ENCODE peak calls at places on chromosomes 6 and 20, in four cellular contexts. D is BJ, C is adrenal gland, L is body of pancreas. T is an unnamed sample.

GRCh38 chr6:140105857-140106256 is 731.4 kb upstream of the CITED2 start:
- DNase-seq in D (no peak), L (peak; percentile 13), C (no peak), T (no peak)

GRCh38 chr6:47413752-47414516 is 63.7 kb upstream of the CD2AP start:
- DNase-seq in C (peak; percentile 32), D (peak; percentile 16), L (peak; percentile 43), T (peak; percentile 62)

GRCh38 chr6:130524552-130524951 is 158.7 kb downstream of the TMEM200A start:
- DNase-seq in D (no peak), C (no peak), L (no peak), T (no peak)

GRCh38 chr6:155311583-155311982 is 2.7 kb downstream of the TFB1M start:
- DNase-seq in C (no peak), D (no peak), L (no peak), T (no peak)

GRCh38 chr6:1316482-1317220 is 4.8 kb downstream of the FOXQ1 start:
- DNase-seq in D (no peak), C (peak; percentile 17), L (peak; percentile 27), T (no peak)

GRCh38 chr6:52243282-52243893 is 912 bp downstream of the IL17F start:
- DNase-seq in D (no peak), L (no peak), C (no peak), T (no peak)

GRCh38 chr6:5361371-5361770 is 100.1 kb downstream of the FARS2 start:
- DNase-seq in D (no peak), L (no peak), C (no peak), T (no peak)

GRCh38 chr6:16585805-16586204 is 175.5 kb downstream of the ATXN1 start:
- DNase-seq in D (no peak), C (no peak), L (no peak), T (no peak)

GRCh38 chr6:69937402-69938131 is 71.2 kb downstream of the COL19A1 start:
- DNase-seq in C (no peak), L (no peak), D (no peak), T (no peak)

GRCh38 chr6:156425374-156425773 is 351.8 kb upstream of the ARID1B start:
- DNase-seq in L (no peak), D (peak; percentile 89), C (no peak), T (no peak)

GRCh38 chr6:41428995-41429417 is 93.6 kb downstream of the NCR2 start:
- DNase-seq in D (peak; percentile 22), L (no peak), C (peak; percentile 19), T (no peak)

DNA sequence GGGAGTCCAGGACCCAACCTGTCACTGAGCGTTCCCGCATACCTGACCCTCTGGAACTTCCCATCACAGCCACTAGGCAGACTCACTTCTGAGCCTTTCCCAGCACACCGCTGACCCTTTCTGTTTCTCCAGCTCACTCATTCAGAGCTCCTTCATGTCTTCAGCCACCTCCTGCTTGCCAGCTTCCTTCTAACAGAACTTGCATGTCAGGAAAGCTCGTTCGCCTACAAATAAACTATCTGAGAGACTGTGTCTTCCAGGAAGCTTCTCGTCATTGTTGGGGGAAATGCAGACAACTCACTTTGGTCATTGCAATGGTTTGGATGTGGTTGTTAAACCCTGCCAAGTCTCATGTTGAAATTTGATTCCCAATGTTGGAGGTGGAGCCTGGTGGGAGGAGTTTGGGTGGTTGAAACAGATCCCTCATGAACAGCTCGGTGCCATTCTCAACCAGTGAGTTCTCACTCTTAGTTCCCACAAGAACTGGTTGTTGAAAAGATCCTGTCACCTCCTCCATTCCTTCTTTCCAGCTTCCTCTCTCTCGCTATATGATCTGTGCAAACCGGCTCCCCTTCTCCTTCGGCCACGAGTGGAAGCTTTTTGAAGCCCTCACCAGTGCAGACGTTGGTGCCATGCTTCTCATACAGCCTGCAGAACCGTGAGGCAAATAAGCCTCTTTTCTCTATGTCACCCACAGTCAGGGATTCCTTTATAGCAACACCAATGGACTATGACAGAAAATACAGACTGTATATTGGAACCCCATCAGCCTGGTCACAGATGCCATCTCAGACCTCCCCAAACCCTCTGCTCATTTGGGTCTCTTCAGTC is 1.4 kb upstream of the MUC21 start:
- DNase-seq in D (peak; percentile 38), L (peak; percentile 58), C (peak; percentile 23), T (no peak)
- TF ChIP-seq CTCF in D (peak; percentile 54), L (no peak), C (no peak), T (peak; percentile 11)

GRCh38 chr6:91653954-91654843 is 1067.3 kb upstream of the MAP3K7 start:
- DNase-seq in D (no peak), L (no peak), C (no peak), T (no peak)
- H3K4me3 ChIP-seq in D (no peak overlapping the region), L (no peak overlapping the region), C (no peak overlapping the region), T (no peak overlapping the region)

DNA sequence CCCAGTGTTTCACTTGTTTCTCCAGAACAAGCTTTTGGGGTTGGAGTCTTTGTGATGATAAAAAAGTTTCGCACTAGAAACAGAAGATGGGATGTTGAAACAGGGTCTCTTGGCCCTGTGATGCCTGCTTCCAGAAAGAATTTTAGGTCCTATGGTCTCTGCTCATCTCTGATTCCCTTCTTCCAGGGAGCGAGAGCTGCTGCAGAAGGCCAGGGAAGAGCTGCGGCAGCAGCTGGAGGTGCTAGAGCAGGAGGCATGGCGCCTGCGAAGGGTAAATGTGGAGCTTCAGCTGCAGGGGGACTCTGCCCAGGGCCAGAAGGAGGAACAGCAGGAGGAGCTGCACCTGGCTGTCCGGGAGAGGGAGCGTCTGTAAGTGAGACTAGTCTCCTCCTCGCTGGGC is 18.3 kb downstream of the CEP250 start:
- DNase-seq in L (no peak), C (no peak), D (no peak), T (no peak)
- H3K36me3 ChIP-seq in L (peaks cover 27% of the 10 kb centered on the region), C (no peaks in the 10 kb centered on the region), D (peaks cover 35% of the 10 kb centered on the region), T (peaks cover 18% of the 10 kb centered on the region)

GRCh38 chr6:35043381-35043780 is 97.8 kb downstream of the TCP11 start:
- DNase-seq in L (no peak), C (no peak), D (no peak), T (no peak)
- TF ChIP-seq CTCF in L (no peak), C (no peak), D (no peak), T (no peak)